ENCODE peak calls at places on chromosomes 2 and 18, in eight cellular contexts. M is endodermal cell; X is AG10803; N is HCT116; G is A549; K is CD8-positive, alpha-beta T cell; T is AG04450; F is tibial artery. S is an unnamed sample.

GRCh38 chr2:130786076-130786475 is 30.7 kb downstream of the AMER3 start:
- DNase-seq in M (no peak), X (no peak), N (no peak), G (no peak), K (no peak), T (no peak), F (no peak), S (no peak)

GRCh38 chr18:69730664-69731063 is 217.0 kb downstream of the CD226 start:
- DNase-seq in M (no peak), X (no peak), N (no peak), G (no peak), K (no peak), T (no peak), F (no peak), S (no peak)

GRCh38 chr2:226977775-226978190 is 141.9 kb downstream of the RHBDD1 start:
- DNase-seq in M (no peak), X (peak), N (no peak), G (no peak), K (no peak), T (peak), F (no peak), S (no peak)

GRCh38 chr2:177324797-177325196 is 60.3 kb upstream of the NFE2L2 start:
- DNase-seq in M (no peak), X (no peak), N (no peak), G (no peak), K (no peak), T (no peak), F (no peak), S (no peak)

GRCh38 chr18:77140439-77141109 is 8.0 kb upstream of the MBP start:
- DNase-seq in M (no peak), X (no peak), N (no peak), G (no peak), K (no peak), T (no peak), F (peak), S (no peak)

GRCh38 chr2:238866656-238867277 is 18.9 kb downstream of the TWIST2 start:
- DNase-seq in M (peak), X (no peak), N (no peak), G (no peak), K (no peak), T (no peak), F (no peak), S (no peak)

GRCh38 chr2:84676295-84676694 is 160.0 kb downstream of the DNAH6 start:
- DNase-seq in M (no peak), X (peak), N (no peak), G (no peak), K (no peak), T (peak), F (no peak), S (no peak)

GRCh38 chr18:41058351-41059125 is 896.5 kb upstream of the PIK3C3 start:
- DNase-seq in M (no peak), X (no peak), N (no peak), G (no peak), K (no peak), T (no peak), F (no peak), S (peak)

GRCh38 chr18:68833756-68834155 is 35.9 kb downstream of the CCDC102B start:
- DNase-seq in M (no peak), X (no peak), N (no peak), G (no peak), K (no peak), T (no peak), F (no peak), S (no peak)

GRCh38 chr2:88452980-88453582 is 588 bp upstream of the FOXI3 start:
- DNase-seq in M (peak), X (no peak), N (no peak), G (no peak), K (no peak), T (no peak), F (no peak), S (no peak)

GRCh38 chr18:29496276-29496675 is 1319.3 kb upstream of the CDH2 start:
- DNase-seq in M (no peak), X (peak), N (no peak), G (no peak), K (no peak), T (no peak), F (no peak), S (no peak)

GRCh38 chr2:120653871-120654270 is 81.8 kb upstream of the GLI2 start:
- DNase-seq in M (peak), X (no peak), N (no peak), G (no peak), K (no peak), T (no peak), F (no peak), S (no peak)

GRCh38 chr18:13558790-13559189 is 167.6 kb downstream of the FAM210A start:
- DNase-seq in M (peak), X (no peak), N (no peak), G (no peak), K (no peak), T (no peak), F (no peak), S (no peak)

GRCh38 chr18:39244242-39244641 is 1678.6 kb upstream of the CELF4 start:
- DNase-seq in M (no peak), X (no peak), N (no peak), G (no peak), K (no peak), T (no peak), F (no peak), S (no peak)

GRCh38 chr2:210818473-210818872 is 262.1 kb downstream of the CPS1 start:
- DNase-seq in M (peak), X (no peak), N (no peak), G (no peak), K (no peak), T (no peak), F (no peak), S (no peak)

GRCh38 chr2:240905176-240905781 is 857 bp upstream of the CROCC2 start:
- DNase-seq in M (no peak), X (no peak), N (no peak), G (no peak), K (no peak), T (no peak), F (no peak), S (no peak)

GRCh38 chr2:56168163-56168562 is 15.6 kb upstream of the CCDC85A start:
- DNase-seq in M (no peak), X (peak), N (no peak), G (no peak), K (no peak), T (no peak), F (no peak), S (no peak)

GRCh38 chr2:195824478-195824877 is 167.5 kb downstream of the SLC39A10 start:
- DNase-seq in M (no peak), X (no peak), N (no peak), G (no peak), K (no peak), T (no peak), F (no peak), S (no peak)

GRCh38 chr18:905307-905947 is 756 bp downstream of the ADCYAP1 start:
- DNase-seq in M (peak), X (no peak), N (no peak), G (no peak), K (no peak), T (no peak), F (no peak), S (peak)

GRCh38 chr2:217307023-217307422 is 447.2 kb upstream of the TNP1 start:
- DNase-seq in M (no peak), X (no peak), N (no peak), G (no peak), K (no peak), T (no peak), F (no peak), S (no peak)

GRCh38 chr18:12307251-12307736 is 747 bp upstream of the TUBB6 start:
- DNase-seq in M (peak), X (peak), N (no peak), G (no peak), K (no peak), T (no peak), F (peak), S (no peak)

GRCh38 chr2:12766421-12766879 is 49.7 kb downstream of the TRIB2 start:
- DNase-seq in M (no peak), X (peak), N (no peak), G (no peak), K (no peak), T (no peak), F (no peak), S (no peak)

GRCh38 chr2:101952551-101952950 is 39.2 kb upstream of the IL1R2 start:
- DNase-seq in M (no peak), X (no peak), N (no peak), G (no peak), K (no peak), T (no peak), F (no peak), S (no peak)

GRCh38 chr2:139495851-139496250 is 715.7 kb upstream of the NXPH2 start:
- DNase-seq in M (peak), X (no peak), N (no peak), G (no peak), K (no peak), T (no peak), F (no peak), S (no peak)

GRCh38 chr2:88615822-88616221 is 11.4 kb downstream of the EIF2AK3 start:
- DNase-seq in M (no peak), X (no peak), N (no peak), G (no peak), K (no peak), T (no peak), F (no peak), S (no peak)

GRCh38 chr2:7111626-7112025 is 194.4 kb downstream of the RNF144A start:
- DNase-seq in M (no peak), X (no peak), N (no peak), G (peak), K (no peak), T (no peak), F (no peak), S (peak)

GRCh38 chr2:118202707-118203303 is 114.5 kb downstream of the INSIG2 start:
- DNase-seq in M (peak), X (peak), N (no peak), G (peak), K (peak), T (no peak), F (peak), S (peak)

GRCh38 chr2:60350791-60351190 is 202.7 kb downstream of the BCL11A start:
- DNase-seq in M (peak), X (no peak), N (no peak), G (no peak), K (no peak), T (no peak), F (no peak), S (no peak)

GRCh38 chr2:216082388-216082733 is 642 bp downstream of the TMEM169 start:
- DNase-seq in M (no peak), X (no peak), N (no peak), G (no peak), K (no peak), T (no peak), F (no peak), S (no peak)
- H3K4me3 ChIP-seq in M (peak), X (peak), N (peak), G (peak), K (peak), T (peak), F (peak), S (peak)

DNA sequence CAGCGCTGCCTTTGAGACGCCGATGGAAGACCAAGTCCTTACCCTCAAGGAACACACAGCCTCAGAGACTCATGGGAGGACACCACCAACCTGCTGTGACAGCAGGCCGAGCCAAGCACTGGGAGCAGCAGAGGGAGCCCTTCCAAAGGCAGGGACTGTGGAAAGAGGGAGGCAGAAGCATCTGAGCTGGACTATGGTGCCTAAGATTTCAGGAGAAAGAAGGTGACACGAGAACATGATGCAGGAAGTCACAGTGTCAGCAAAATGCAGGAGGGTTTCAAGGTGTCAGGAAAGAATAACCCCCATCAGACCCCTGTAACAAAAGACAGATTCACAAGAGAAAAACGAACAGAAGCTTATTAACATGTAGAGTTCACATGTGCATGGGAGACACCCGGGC is 24.2 kb upstream of the COX7A2L start:
- DNase-seq in M (peak), X (no peak), N (no peak), G (peak), K (no peak), T (no peak), F (no peak), S (peak)
- TF ChIP-seq CTCF in M (peak), X (peak), N (peak), G (peak), K (no peak), T (peak), F (no peak), S (peak)

GRCh38 chr2:17800693-17801458 is 15.4 kb upstream of the MSGN1 start:
- DNase-seq in M (no peak), X (no peak), N (no peak), G (no peak), K (no peak), T (no peak), F (no peak), S (no peak)

GRCh38 chr2:17805717-17806354 is 10.4 kb upstream of the MSGN1 start:
- DNase-seq in M (no peak), X (no peak), N (no peak), G (no peak), K (no peak), T (no peak), F (no peak), S (no peak)

GRCh38 chr2:17805166-17805565 is 11.1 kb upstream of the MSGN1 start:
- DNase-seq in M (no peak), X (no peak), N (no peak), G (no peak), K (no peak), T (no peak), F (no peak), S (no peak)

GRCh38 chr2:17803492-17803891 is 12.8 kb upstream of the MSGN1 start:
- DNase-seq in M (no peak), X (no peak), N (no peak), G (no peak), K (no peak), T (no peak), F (no peak), S (no peak)

DNA sequence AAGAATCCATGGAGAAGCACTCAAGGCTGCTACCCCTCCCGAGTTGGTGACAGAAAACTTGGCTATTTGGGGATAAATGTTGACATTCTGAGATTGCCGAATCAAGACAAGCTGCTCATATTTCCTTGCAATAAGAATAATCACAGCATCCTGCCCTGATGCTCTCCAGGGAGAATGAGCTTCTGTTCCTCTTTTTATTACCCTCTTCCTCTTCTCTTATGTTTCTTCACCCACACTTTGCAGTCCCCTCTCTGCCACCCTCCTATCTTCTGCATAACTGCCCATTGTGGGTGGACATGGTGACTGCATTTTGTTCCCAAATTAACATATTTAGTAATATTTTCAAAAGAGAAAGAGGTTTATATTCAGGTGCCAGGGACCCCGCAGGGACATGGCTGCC is 11.9 kb upstream of the MSGN1 start:
- DNase-seq in M (no peak), X (no peak), N (no peak), G (no peak), K (no peak), T (no peak), F (no peak), S (no peak)
- H3K4me3 ChIP-seq in M (no peak), X (no peak), N (no peak), G (no peak), K (no peak), T (no peak), F (no peak), S (no peak)

DNA sequence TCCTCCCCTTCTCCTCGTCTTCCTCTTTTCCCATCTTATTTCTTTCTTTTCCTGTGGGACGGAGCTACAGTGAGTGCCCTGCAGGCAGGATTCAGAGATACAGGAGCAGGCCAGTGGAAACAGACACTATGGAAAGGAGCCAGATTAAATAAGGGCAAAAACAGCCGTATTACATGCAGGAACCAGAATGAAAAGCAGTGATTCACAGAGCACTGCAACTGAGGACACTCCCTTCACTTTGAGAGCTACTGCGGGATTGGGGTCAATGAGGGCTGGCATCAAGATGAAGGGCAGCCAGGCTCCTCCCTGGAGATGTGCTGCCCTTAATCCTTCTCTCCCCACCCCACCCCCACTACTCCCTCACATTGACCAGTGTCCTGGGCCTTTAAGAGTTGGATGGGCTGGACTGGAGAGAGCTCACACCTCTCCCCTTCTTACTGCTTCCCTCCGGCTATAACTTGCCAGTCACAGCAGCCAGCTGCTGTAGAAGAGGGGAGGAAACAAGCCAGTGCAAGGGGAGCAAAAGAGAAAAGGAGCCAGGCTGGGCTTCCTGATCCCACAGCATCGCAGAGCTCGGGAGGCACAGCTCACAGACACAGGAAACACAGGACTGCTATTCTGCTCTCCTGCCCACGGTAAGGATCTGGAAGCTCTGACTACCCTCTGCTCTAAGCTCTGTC is at the start of gene PLCD4:
- DNase-seq in M (peak), X (peak), N (no peak), G (peak), K (no peak), T (peak), F (peak), S (peak)
- TF ChIP-seq CTCF in M (no peak), X (peak), N (no peak), G (no peak), K (no peak), T (no peak), F (peak), S (no peak)

GRCh38 chr18:63895190-63895589 is 7.7 kb downstream of the SERPINB2 start:
- DNase-seq in M (no peak), X (no peak), N (no peak), G (no peak), K (no peak), T (no peak), F (no peak), S (no peak)
- H3K4me3 ChIP-seq in M (no peak), X (no peak), N (no peak), G (no peak), K (no peak), T (no peak), F (no peak), S (no peak)

DNA sequence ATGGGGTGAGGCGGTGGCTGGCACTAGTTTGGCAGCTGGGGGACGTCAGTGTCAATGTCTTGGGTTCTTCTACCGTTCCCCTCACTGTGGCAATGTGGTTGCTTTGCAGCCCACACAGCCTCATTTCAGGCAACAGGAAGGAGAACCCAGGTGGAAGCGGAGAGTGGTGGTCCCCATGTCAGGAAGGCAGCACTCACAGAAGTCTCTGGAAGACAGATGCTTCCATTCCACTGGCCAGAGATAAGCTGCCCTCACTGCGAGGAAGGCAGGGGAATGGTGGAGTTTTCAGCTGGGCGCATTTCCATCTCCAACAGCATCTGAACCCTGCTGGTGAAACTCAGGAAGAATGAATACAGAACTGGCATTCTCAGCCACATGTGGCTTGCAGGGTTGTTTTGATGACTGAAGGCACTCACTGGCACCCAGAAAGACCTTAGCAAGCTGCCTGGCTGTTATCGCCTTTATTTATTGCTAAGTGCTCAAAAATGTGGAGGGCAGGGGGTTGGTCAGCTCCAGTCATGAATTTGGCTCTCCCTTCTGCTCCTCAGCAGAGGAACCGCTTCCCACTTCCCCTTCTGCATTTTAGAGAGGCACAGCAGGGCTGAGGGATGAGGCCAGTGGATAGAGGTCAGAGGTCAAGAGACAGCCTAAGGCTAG is 19.4 kb downstream of the KCNIP3 start:
- DNase-seq in M (no peak), X (peak), N (no peak), G (no peak), K (no peak), T (no peak), F (no peak), S (no peak)
- TF ChIP-seq CTCF in M (no peak), X (peak), N (no peak), G (no peak), K (no peak), T (no peak), F (no peak), S (no peak)

S was measured in WERI-Rb-1.